ENCODE peak calls at places on chromosomes 16 and 17, in ten cellular contexts. G is IMR-90, H is K562, E is HFFc6, J is kidney, C is cardiac fibroblast, A is GM06990, P is upper lobe of right lung, Q is esophagus squamous epithelium, K is heart right ventricle. W is an unnamed sample.

GRCh38 chr16:50697881-50698767 is 4.7 kb downstream of the NOD2 start:
- DNase-seq in G (peak), H (no peak), E (peak), J (no peak), C (peak), A (peak), P (no peak), Q (no peak), K (no peak), W (peak)

GRCh38 chr16:85683363-85683762 is 5.4 kb downstream of the GINS2 start:
- DNase-seq in G (no peak), H (no peak), E (no peak), J (peak), C (no peak), A (no peak), P (no peak), Q (no peak), K (no peak), W (no peak)

GRCh38 chr17:42428141-42428944 is 5.3 kb upstream of the CAVIN1 start:
- DNase-seq in G (peak), H (peak), E (peak), J (no peak), C (peak), A (no peak), P (no peak), Q (no peak), K (no peak), W (no peak)

GRCh38 chr17:57480438-57481196 is 224.3 kb downstream of the MSI2 start:
- DNase-seq in G (peak), H (peak), E (peak), J (no peak), C (peak), A (no peak), P (no peak), Q (no peak), K (no peak), W (no peak)

GRCh38 chr17:7893226-7893880 is 4.8 kb downstream of the CHD3 start:
- DNase-seq in G (no peak), H (no peak), E (no peak), J (no peak), C (no peak), A (no peak), P (peak), Q (no peak), K (no peak), W (no peak)

GRCh38 chr16:9072806-9073341 is 18.6 kb upstream of the HAPSTR1 start:
- DNase-seq in G (peak), H (no peak), E (peak), J (no peak), C (peak), A (peak), P (no peak), Q (no peak), K (no peak), W (no peak)

GRCh38 chr16:27216297-27216885 is 13.1 kb downstream of the KDM8 start:
- DNase-seq in G (no peak), H (no peak), E (no peak), J (no peak), C (no peak), A (no peak), P (no peak), Q (no peak), K (no peak), W (no peak)

GRCh38 chr16:57871457-57871856 is 69.2 kb upstream of the KIFC3 start:
- DNase-seq in G (peak), H (no peak), E (peak), J (no peak), C (peak), A (peak), P (no peak), Q (no peak), K (no peak), W (no peak)

GRCh38 chr16:8458481-8458880 is 131.8 kb downstream of the TMEM114 start:
- DNase-seq in G (no peak), H (no peak), E (no peak), J (no peak), C (no peak), A (no peak), P (no peak), Q (no peak), K (no peak), W (no peak)

GRCh38 chr17:31392002-31392855 is 754 bp downstream of the RAB11FIP4 start:
- DNase-seq in G (no peak), H (no peak), E (no peak), J (no peak), C (no peak), A (no peak), P (peak), Q (no peak), K (no peak), W (no peak)

GRCh38 chr17:39002991-39003715 is 36.0 kb upstream of the FBXO47 start:
- DNase-seq in G (no peak), H (peak), E (peak), J (peak), C (peak), A (no peak), P (peak), Q (no peak), K (peak), W (no peak)

GRCh38 chr16:70481929-70482536 is 27.6 kb downstream of the FCSK start:
- DNase-seq in G (peak), H (no peak), E (peak), J (peak), C (no peak), A (no peak), P (no peak), Q (no peak), K (no peak), W (no peak)

GRCh38 chr17:7109461-7110322 is 4.9 kb downstream of the ASGR2 start:
- DNase-seq in G (no peak), H (no peak), E (no peak), J (no peak), C (no peak), A (no peak), P (no peak), Q (no peak), K (no peak), W (no peak)

GRCh38 chr17:81685108-81685507 is 1.3 kb downstream of the HGS start:
- DNase-seq in G (peak), H (no peak), E (peak), J (no peak), C (peak), A (no peak), P (no peak), Q (no peak), K (no peak), W (no peak)

GRCh38 chr16:66949472-66949871 is 11.6 kb upstream of the CES3 start:
- DNase-seq in G (no peak), H (no peak), E (no peak), J (no peak), C (no peak), A (no peak), P (no peak), Q (no peak), K (no peak), W (no peak)

GRCh38 chr16:70588565-70588964 is 57.8 kb upstream of the IL34 start:
- DNase-seq in G (peak), H (no peak), E (no peak), J (no peak), C (peak), A (no peak), P (no peak), Q (no peak), K (no peak), W (no peak)

GRCh38 chr17:692116-692515 is 22.5 kb downstream of the VPS53 start:
- DNase-seq in G (peak), H (no peak), E (peak), J (no peak), C (peak), A (no peak), P (no peak), Q (no peak), K (no peak), W (no peak)

GRCh38 chr16:2282866-2283555 is 15.1 kb upstream of the RNPS1 start:
- DNase-seq in G (no peak), H (no peak), E (no peak), J (peak), C (no peak), A (no peak), P (no peak), Q (no peak), K (no peak), W (no peak)

GRCh38 chr17:41347872-41348760 is 2.5 kb downstream of the KRT33A start:
- DNase-seq in G (no peak), H (no peak), E (no peak), J (no peak), C (no peak), A (no peak), P (no peak), Q (no peak), K (no peak), W (no peak)

GRCh38 chr17:41354538-41354937 is 3.9 kb upstream of the KRT33A start:
- DNase-seq in G (no peak), H (no peak), E (no peak), J (no peak), C (no peak), A (no peak), P (no peak), Q (no peak), K (no peak), W (no peak)

GRCh38 chr17:41351177-41351576 is 549 bp upstream of the KRT33A start:
- DNase-seq in G (no peak), H (no peak), E (no peak), J (no peak), C (no peak), A (no peak), P (no peak), Q (no peak), K (no peak), W (no peak)

GRCh38 chr17:41352597-41353366 is 2.2 kb upstream of the KRT33A start:
- DNase-seq in G (peak), H (no peak), E (no peak), J (no peak), C (no peak), A (no peak), P (no peak), Q (no peak), K (no peak), W (no peak)
- TF ChIP-seq CTCF in G (no peak), H (no peak), E (no peak), J (no peak), C (no peak), A (no peak), P (no peak), Q (no peak), K (no peak), W (no peak)

GRCh38 chr17:64058547-64059115 is 38.2 kb upstream of the ICAM2 start:
- DNase-seq in G (peak), H (peak), E (no peak), J (no peak), C (peak), A (no peak), P (no peak), Q (no peak), K (no peak), W (no peak)

GRCh38 chr17:64059756-64060155 is 39.3 kb upstream of the ICAM2 start:
- DNase-seq in G (no peak), H (no peak), E (no peak), J (no peak), C (no peak), A (no peak), P (no peak), Q (no peak), K (no peak), W (no peak)

GRCh38 chr17:64056269-64057005 is 36.0 kb upstream of the ICAM2 start:
- DNase-seq in G (no peak), H (no peak), E (no peak), J (no peak), C (no peak), A (peak), P (no peak), Q (no peak), K (no peak), W (no peak)

GRCh38 chr17:64055183-64056142 is 35.0 kb upstream of the ICAM2 start:
- DNase-seq in G (no peak), H (no peak), E (no peak), J (no peak), C (no peak), A (no peak), P (no peak), Q (no peak), K (no peak), W (no peak)

DNA sequence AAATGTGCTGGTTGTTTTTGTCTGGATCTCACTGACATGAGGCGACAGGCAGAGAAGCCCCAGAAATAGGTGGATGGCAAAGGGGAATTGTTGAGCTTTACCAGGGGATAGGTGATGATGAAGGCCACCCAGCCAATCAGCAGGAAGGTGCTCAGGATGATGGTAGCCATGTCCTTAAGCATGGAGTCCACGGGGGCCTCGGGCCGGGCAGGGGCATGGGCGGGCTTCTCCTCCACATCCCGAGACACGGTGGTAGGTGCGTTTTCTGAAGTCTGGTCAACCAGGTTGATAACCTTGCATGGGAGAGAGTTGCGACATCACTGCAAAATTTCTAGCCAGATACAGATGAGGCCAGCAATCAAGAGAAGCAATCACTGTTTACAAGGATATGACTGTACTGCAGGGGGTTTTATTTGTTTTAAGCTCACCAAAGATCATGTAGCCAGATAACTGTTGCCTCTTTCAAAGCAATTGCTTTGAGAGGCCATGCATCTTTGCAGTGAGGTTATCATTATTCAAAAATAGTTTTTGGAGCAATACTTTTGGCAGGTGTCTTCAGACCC is 37.3 kb upstream of the ICAM2 start:
- DNase-seq in G (no peak), H (no peak), E (peak), J (no peak), C (no peak), A (no peak), P (no peak), Q (no peak), K (no peak), W (no peak)
- TF ChIP-seq CTCF in G (no peak), H (no peak), E (no peak), J (no peak), C (no peak), A (no peak), P (no peak), Q (no peak), K (no peak), W (no peak)

GRCh38 chr17:79993390-79994221 is 42.1 kb downstream of the TBC1D16 start:
- DNase-seq in G (peak), H (no peak), E (peak), J (peak), C (peak), A (peak), P (peak), Q (no peak), K (peak), W (peak)

GRCh38 chr17:79991140-79991923 is 44.3 kb downstream of the TBC1D16 start:
- DNase-seq in G (peak), H (peak), E (peak), J (peak), C (peak), A (peak), P (peak), Q (no peak), K (peak), W (peak)

GRCh38 chr17:79990704-79991103 is 45.0 kb downstream of the TBC1D16 start:
- DNase-seq in G (no peak), H (no peak), E (no peak), J (peak), C (no peak), A (no peak), P (no peak), Q (no peak), K (no peak), W (peak)

GRCh38 chr17:79992657-79993389 is 42.8 kb downstream of the TBC1D16 start:
- DNase-seq in G (no peak), H (no peak), E (no peak), J (no peak), C (no peak), A (no peak), P (no peak), Q (no peak), K (no peak), W (no peak)

DNA sequence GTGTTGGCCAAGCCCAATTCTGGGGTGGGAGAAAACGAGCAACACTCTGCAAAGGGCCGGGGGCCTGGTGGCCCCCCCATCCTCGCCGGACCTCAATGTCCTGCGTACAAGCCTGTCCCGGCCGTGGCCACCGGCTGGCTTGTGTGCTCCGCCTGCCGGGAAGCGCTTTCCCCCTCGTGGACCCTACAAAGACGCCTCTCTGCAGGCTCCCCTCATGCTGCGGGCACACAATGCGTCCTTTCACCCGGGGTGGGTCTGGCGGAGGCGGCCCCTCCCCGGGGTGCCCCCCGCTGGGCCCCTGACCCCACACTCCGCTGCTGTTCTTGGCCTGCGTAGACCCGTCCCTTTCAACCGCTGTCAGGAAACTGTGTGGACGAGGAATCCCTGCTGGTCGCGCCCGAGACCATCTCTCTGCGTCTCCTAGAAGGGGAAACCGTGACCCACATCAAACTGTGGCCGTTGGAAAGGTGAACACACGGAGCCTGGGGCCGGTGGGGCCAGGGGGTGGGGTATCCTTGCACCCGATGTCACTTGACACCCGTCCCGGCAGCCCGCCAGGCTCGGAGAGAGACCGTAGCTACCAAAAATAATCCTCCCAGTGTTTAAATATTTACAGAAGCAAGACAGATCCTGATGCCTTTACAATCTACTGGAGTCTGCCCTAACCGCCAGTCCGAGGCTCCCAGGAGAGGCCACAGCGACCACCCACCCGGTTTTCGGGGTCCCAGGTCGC is 43.6 kb downstream of the TBC1D16 start:
- DNase-seq in G (peak), H (no peak), E (no peak), J (no peak), C (no peak), A (no peak), P (no peak), Q (no peak), K (peak), W (peak)
- TF ChIP-seq CTCF in G (no peak), H (no peak), E (peak), J (no peak), C (no peak), A (no peak), P (peak), Q (no peak), K (no peak), W (peak)

GRCh38 chr16:54062361-54063346 is 223.9 kb downstream of the IRX3 start:
- DNase-seq in G (no peak), H (no peak), E (no peak), J (no peak), C (no peak), A (no peak), P (no peak), Q (no peak), K (no peak), W (no peak)
- TF ChIP-seq CTCF in G (no peak), H (no peak), E (no peak), J (no peak), C (peak), A (no peak), P (no peak), Q (no peak), K (no peak), W (no peak)

GRCh38 chr16:11330526-11331237 is 14.6 kb upstream of the RMI2 start:
- DNase-seq in G (no peak), H (no peak), E (no peak), J (no peak), C (no peak), A (no peak), P (no peak), Q (no peak), K (no peak), W (no peak)

GRCh38 chr16:11333010-11333409 is 12.2 kb upstream of the RMI2 start:
- DNase-seq in G (no peak), H (no peak), E (no peak), J (no peak), C (no peak), A (no peak), P (no peak), Q (no peak), K (no peak), W (no peak)

GRCh38 chr16:11331967-11332366 is 13.3 kb upstream of the RMI2 start:
- DNase-seq in G (no peak), H (no peak), E (no peak), J (no peak), C (no peak), A (no peak), P (no peak), Q (no peak), K (no peak), W (no peak)

GRCh38 chr16:11334831-11335404 is 10.3 kb upstream of the RMI2 start:
- DNase-seq in G (no peak), H (no peak), E (no peak), J (no peak), C (no peak), A (no peak), P (no peak), Q (no peak), K (no peak), W (no peak)

DNA sequence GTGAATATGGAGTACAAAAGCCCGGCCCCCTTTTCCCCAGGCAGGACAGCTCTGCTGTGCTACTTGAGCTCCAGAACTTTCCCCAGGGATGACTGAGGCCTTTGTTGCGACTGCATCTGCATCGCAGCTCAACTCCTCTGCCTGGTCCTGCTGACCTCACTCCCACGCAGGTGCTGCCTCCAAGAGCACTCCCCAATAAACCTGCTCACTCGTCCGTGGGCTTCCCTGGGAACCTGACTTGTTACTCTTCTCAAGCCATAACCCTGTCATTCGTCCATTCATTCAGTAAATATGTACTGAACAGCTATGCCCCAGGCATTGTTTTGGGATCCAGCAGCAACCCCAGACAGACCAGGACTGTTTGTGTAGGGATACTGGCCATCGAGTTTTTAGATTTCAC is 11.6 kb upstream of the RMI2 start:
- DNase-seq in G (peak), H (no peak), E (peak), J (peak), C (no peak), A (no peak), P (no peak), Q (no peak), K (no peak), W (no peak)
- TF ChIP-seq CTCF in G (no peak), H (no peak), E (no peak), J (no peak), C (no peak), A (no peak), P (no peak), Q (no peak), K (no peak), W (no peak)

DNA sequence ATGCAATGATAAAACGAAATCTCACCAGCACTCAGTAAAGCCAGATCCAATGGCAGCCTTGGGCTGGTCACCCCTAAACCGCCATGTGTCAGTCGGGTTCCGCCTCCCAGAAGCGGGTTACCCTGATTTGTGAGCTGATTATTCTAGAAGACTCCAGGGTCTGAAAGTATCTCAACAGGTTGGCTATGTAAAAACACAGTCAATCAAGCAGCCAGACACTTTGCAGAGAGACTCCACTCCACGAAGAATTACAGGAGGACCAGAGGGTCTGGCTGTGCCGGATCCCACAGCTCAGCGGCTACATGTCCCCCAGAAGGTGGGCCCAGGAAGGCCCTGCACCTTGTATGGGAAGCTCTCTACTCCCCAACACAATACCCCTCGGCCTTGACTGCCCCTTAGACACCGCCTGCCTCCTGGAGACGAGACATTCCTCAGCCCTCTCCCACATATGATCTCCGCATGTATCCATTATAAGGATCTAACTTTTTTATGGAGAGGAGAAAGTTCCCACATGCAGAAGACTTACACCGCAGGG is 23.3 kb downstream of the ZFHX3 start:
- DNase-seq in G (no peak), H (no peak), E (no peak), J (no peak), C (no peak), A (no peak), P (peak), Q (no peak), K (no peak), W (no peak)
- TF ChIP-seq CTCF in G (no peak), H (no peak), E (no peak), J (no peak), C (no peak), A (no peak), P (no peak), Q (no peak), K (no peak), W (no peak)